ENCODE peak calls at places on chromosome 7, in eight cellular contexts. One of them, this sample, is unnamed.
A peak's percentile ranks its signal among the peaks of the same experiment; 100 is the strongest.

GRCh38 chr7:15686209-15686956 is at the start of gene MEOX2:
- DNase-seq in tibial nerve: peak; percentile 80
- DNase-seq in uterus: peak; percentile 69
- DNase-seq in right atrium auricular region: peak; percentile 85
- DNase-seq in thoracic aorta: no peak
- DNase-seq in psoas muscle: peak; percentile 85
- DNase-seq in GM23338: peak; percentile 63
- DNase-seq in neuronal stem cell: peak; percentile 44
- DNase-seq in this sample: peak; percentile 28

GRCh38 chr7:91436655-91437054 is 172.4 kb downstream of the FZD1 start:
- DNase-seq in GM23338: peak; percentile 8
- DNase-seq in right atrium auricular region: no peak
- DNase-seq in neuronal stem cell: no peak
- DNase-seq in psoas muscle: no peak
- DNase-seq in tibial nerve: no peak
- DNase-seq in uterus: no peak
- DNase-seq in thoracic aorta: no peak
- DNase-seq in this sample: no peak

GRCh38 chr7:44279286-44279685 is 46.1 kb downstream of the CAMK2B start:
- DNase-seq in GM23338: no peak
- DNase-seq in thoracic aorta: no peak
- DNase-seq in tibial nerve: no peak
- DNase-seq in uterus: peak; percentile 1
- DNase-seq in psoas muscle: peak; percentile 1
- DNase-seq in neuronal stem cell: no peak
- DNase-seq in right atrium auricular region: no peak
- DNase-seq in this sample: peak; percentile 13

GRCh38 chr7:5780801-5781496 is 514 bp downstream of the RNF216 start:
- DNase-seq in tibial nerve: peak; percentile 15
- DNase-seq in right atrium auricular region: peak; percentile 60
- DNase-seq in psoas muscle: peak; percentile 65
- DNase-seq in neuronal stem cell: peak; percentile 5
- DNase-seq in GM23338: peak; percentile 37
- DNase-seq in uterus: no peak
- DNase-seq in thoracic aorta: no peak
- DNase-seq in this sample: peak; percentile 71

GRCh38 chr7:140904081-140904480 is 20.6 kb downstream of the BRAF start:
- DNase-seq in right atrium auricular region: no peak
- DNase-seq in psoas muscle: no peak
- DNase-seq in tibial nerve: no peak
- DNase-seq in neuronal stem cell: no peak
- DNase-seq in uterus: no peak
- DNase-seq in GM23338: no peak
- DNase-seq in thoracic aorta: no peak
- DNase-seq in this sample: no peak

GRCh38 chr7:155815332-155816191 is 3.3 kb upstream of the SHH start:
- DNase-seq in thoracic aorta: no peak
- DNase-seq in right atrium auricular region: no peak
- DNase-seq in GM23338: peak; percentile 87
- DNase-seq in neuronal stem cell: no peak
- DNase-seq in psoas muscle: no peak
- DNase-seq in uterus: no peak
- DNase-seq in tibial nerve: no peak
- DNase-seq in this sample: no peak

GRCh38 chr7:112254709-112255387 is 48.4 kb downstream of the ZNF277 start:
- DNase-seq in neuronal stem cell: no peak
- DNase-seq in psoas muscle: no peak
- DNase-seq in GM23338: no peak
- DNase-seq in uterus: no peak
- DNase-seq in thoracic aorta: no peak
- DNase-seq in right atrium auricular region: no peak
- DNase-seq in tibial nerve: no peak
- DNase-seq in this sample: no peak

GRCh38 chr7:99737726-99738125 is 2.7 kb upstream of the CYP3A7 start:
- DNase-seq in tibial nerve: no peak
- DNase-seq in neuronal stem cell: no peak
- DNase-seq in psoas muscle: no peak
- DNase-seq in thoracic aorta: no peak
- DNase-seq in uterus: no peak
- DNase-seq in right atrium auricular region: no peak
- DNase-seq in GM23338: no peak
- DNase-seq in this sample: no peak

GRCh38 chr7:105131890-105132289 is 117.9 kb downstream of the KMT2E start:
- DNase-seq in neuronal stem cell: no peak
- DNase-seq in tibial nerve: no peak
- DNase-seq in thoracic aorta: no peak
- DNase-seq in psoas muscle: no peak
- DNase-seq in right atrium auricular region: no peak
- DNase-seq in uterus: no peak
- DNase-seq in GM23338: no peak
- DNase-seq in this sample: no peak

GRCh38 chr7:70098133-70098561 is 499.9 kb downstream of the AUTS2 start:
- DNase-seq in GM23338: no peak
- DNase-seq in uterus: no peak
- DNase-seq in thoracic aorta: no peak
- DNase-seq in psoas muscle: no peak
- DNase-seq in right atrium auricular region: no peak
- DNase-seq in tibial nerve: no peak
- DNase-seq in neuronal stem cell: no peak
- DNase-seq in this sample: no peak

GRCh38 chr7:139060838-139061237 is 25.0 kb upstream of the ZC3HAV1L start:
- DNase-seq in psoas muscle: no peak
- DNase-seq in thoracic aorta: no peak
- DNase-seq in tibial nerve: no peak
- DNase-seq in GM23338: no peak
- DNase-seq in right atrium auricular region: no peak
- DNase-seq in uterus: no peak
- DNase-seq in neuronal stem cell: no peak
- DNase-seq in this sample: no peak

GRCh38 chr7:2512179-2512644 is 7.4 kb upstream of the LFNG start:
- DNase-seq in tibial nerve: no peak
- DNase-seq in psoas muscle: no peak
- DNase-seq in neuronal stem cell: no peak
- DNase-seq in GM23338: no peak
- DNase-seq in thoracic aorta: no peak
- DNase-seq in uterus: no peak
- DNase-seq in right atrium auricular region: no peak
- DNase-seq in this sample: no peak

GRCh38 chr7:148385009-148385682 is 205.4 kb upstream of the C7orf33 start:
- DNase-seq in psoas muscle: no peak
- DNase-seq in uterus: no peak
- DNase-seq in right atrium auricular region: no peak
- DNase-seq in GM23338: peak; percentile 8
- DNase-seq in thoracic aorta: no peak
- DNase-seq in neuronal stem cell: peak; percentile 27
- DNase-seq in tibial nerve: no peak
- DNase-seq in this sample: no peak

DNA sequence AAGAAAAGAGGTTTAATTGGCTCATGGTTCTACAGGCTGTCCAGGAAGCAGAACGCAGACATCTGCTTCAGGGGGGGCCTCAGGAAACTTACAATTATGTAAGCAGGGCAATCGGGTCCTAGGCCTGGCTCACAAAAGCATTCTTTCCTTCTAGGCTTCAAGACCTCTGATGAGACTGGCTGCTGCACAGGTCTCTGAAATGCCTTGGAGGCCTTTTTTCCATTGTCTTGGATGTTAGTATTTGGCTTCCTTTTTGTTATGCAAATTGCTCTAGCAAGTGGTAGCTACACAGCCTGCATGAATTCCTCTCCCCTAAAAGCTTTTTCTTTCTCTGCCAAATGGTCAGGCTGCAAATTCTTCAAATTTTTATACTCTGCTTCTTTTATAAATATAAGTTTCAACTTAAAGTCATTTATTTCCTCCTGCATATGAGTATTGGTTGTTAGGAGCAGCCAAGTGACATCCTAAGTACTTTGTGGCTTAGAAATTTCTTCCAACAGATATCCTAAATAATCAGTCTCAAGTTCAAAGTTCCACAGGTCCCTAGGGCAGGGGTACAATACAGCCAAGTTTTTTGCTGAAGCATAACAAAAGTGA is 83.1 kb upstream of the SEMA3A start:
- DNase-seq in neuronal stem cell: peak; percentile 77
- DNase-seq in psoas muscle: no peak
- DNase-seq in right atrium auricular region: no peak
- DNase-seq in GM23338: peak; percentile 99
- DNase-seq in tibial nerve: no peak
- DNase-seq in uterus: no peak
- DNase-seq in thoracic aorta: no peak
- DNase-seq in this sample: no peak
- H3K27ac ChIP-seq in neuronal stem cell: peak overlapping the region; percentile 58
- H3K27ac ChIP-seq in psoas muscle: no peak overlapping the region
- H3K27ac ChIP-seq in right atrium auricular region: no peak overlapping the region
- H3K27ac ChIP-seq in GM23338: peak overlapping the region; percentile 78
- H3K27ac ChIP-seq in tibial nerve: no peak overlapping the region
- H3K27ac ChIP-seq in uterus: no peak overlapping the region
- H3K27ac ChIP-seq in thoracic aorta: no peak overlapping the region
- H3K27ac ChIP-seq in this sample: no peak overlapping the region

DNA sequence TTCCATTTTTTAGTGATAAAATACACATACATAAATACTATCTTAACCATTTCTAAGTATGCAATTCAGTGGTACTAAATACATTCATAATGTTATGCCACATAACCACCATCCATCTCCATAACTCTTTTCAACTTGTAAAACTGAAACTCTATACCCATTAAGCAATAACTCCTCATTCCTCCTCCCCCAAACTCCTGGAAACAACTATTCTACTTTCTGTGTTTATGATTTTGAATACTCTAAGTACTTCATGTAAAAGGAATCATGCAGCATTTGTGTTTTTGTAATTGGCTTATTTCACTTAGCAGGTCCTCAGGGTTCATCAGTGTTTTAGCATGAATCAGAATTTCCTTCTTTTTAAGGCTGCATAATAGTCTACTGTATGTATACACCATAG is 131.8 kb downstream of the TES start:
- DNase-seq in right atrium auricular region: no peak
- DNase-seq in GM23338: no peak
- DNase-seq in uterus: no peak
- DNase-seq in tibial nerve: no peak
- DNase-seq in thoracic aorta: no peak
- DNase-seq in neuronal stem cell: no peak
- DNase-seq in psoas muscle: no peak
- DNase-seq in this sample: no peak
- H3K27ac ChIP-seq in right atrium auricular region: no peak overlapping the region
- H3K27ac ChIP-seq in GM23338: no peak overlapping the region
- H3K27ac ChIP-seq in uterus: peak overlapping the region; percentile 73
- H3K27ac ChIP-seq in tibial nerve: no peak overlapping the region
- H3K27ac ChIP-seq in thoracic aorta: no peak overlapping the region
- H3K27ac ChIP-seq in neuronal stem cell: no peak overlapping the region
- H3K27ac ChIP-seq in psoas muscle: no peak overlapping the region
- H3K27ac ChIP-seq in this sample: no peak overlapping the region

DNA sequence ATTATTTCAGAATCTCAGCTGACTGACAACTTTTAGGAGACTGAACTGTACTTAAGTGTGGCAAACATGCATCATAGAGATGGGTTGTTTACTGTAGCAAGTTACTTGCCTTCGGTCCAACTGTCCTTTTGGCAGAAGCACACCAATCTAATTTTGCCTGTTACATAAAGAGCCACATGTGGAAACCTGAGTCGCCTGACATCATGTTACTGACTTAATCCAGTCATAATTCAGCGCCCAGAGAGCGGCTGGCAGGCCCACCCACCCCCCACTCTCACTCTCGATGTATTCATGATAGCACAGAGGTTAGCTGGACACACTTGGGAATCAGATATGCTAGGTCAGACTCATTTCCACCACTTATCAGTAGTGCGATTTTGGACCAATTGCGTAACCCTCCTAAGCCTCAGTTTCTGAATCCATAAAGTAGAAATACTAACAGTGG is 57.3 kb upstream of the CAPZA2 start:
- DNase-seq in psoas muscle: no peak
- DNase-seq in GM23338: no peak
- DNase-seq in tibial nerve: peak; percentile 50
- DNase-seq in neuronal stem cell: no peak
- DNase-seq in right atrium auricular region: peak; percentile 62
- DNase-seq in thoracic aorta: no peak
- DNase-seq in uterus: no peak
- DNase-seq in this sample: no peak
- H3K27ac ChIP-seq in psoas muscle: peak overlapping the region; percentile 86
- H3K27ac ChIP-seq in GM23338: no peak overlapping the region
- H3K27ac ChIP-seq in tibial nerve: peak overlapping the region; percentile 76
- H3K27ac ChIP-seq in neuronal stem cell: no peak overlapping the region
- H3K27ac ChIP-seq in right atrium auricular region: peak overlapping the region; percentile 69
- H3K27ac ChIP-seq in thoracic aorta: no peak overlapping the region
- H3K27ac ChIP-seq in uterus: no peak overlapping the region
- H3K27ac ChIP-seq in this sample: no peak overlapping the region

GRCh38 chr7:158423190-158423555 is 164.4 kb downstream of the PTPRN2 start:
- DNase-seq in thoracic aorta: no peak
- DNase-seq in uterus: no peak
- DNase-seq in psoas muscle: no peak
- DNase-seq in neuronal stem cell: no peak
- DNase-seq in GM23338: no peak
- DNase-seq in tibial nerve: no peak
- DNase-seq in right atrium auricular region: no peak
- DNase-seq in this sample: no peak

GRCh38 chr7:158421394-158421793 is 166.2 kb downstream of the PTPRN2 start:
- DNase-seq in tibial nerve: no peak
- DNase-seq in psoas muscle: no peak
- DNase-seq in thoracic aorta: no peak
- DNase-seq in right atrium auricular region: no peak
- DNase-seq in neuronal stem cell: no peak
- DNase-seq in GM23338: no peak
- DNase-seq in uterus: no peak
- DNase-seq in this sample: no peak

GRCh38 chr7:158424011-158424410 is 163.6 kb downstream of the PTPRN2 start:
- DNase-seq in neuronal stem cell: no peak
- DNase-seq in psoas muscle: no peak
- DNase-seq in tibial nerve: no peak
- DNase-seq in GM23338: no peak
- DNase-seq in uterus: no peak
- DNase-seq in thoracic aorta: no peak
- DNase-seq in right atrium auricular region: no peak
- DNase-seq in this sample: no peak

GRCh38 chr7:158424531-158424930 is 163.1 kb downstream of the PTPRN2 start:
- DNase-seq in tibial nerve: no peak
- DNase-seq in psoas muscle: no peak
- DNase-seq in neuronal stem cell: no peak
- DNase-seq in GM23338: no peak
- DNase-seq in right atrium auricular region: no peak
- DNase-seq in uterus: no peak
- DNase-seq in thoracic aorta: no peak
- DNase-seq in this sample: no peak

DNA sequence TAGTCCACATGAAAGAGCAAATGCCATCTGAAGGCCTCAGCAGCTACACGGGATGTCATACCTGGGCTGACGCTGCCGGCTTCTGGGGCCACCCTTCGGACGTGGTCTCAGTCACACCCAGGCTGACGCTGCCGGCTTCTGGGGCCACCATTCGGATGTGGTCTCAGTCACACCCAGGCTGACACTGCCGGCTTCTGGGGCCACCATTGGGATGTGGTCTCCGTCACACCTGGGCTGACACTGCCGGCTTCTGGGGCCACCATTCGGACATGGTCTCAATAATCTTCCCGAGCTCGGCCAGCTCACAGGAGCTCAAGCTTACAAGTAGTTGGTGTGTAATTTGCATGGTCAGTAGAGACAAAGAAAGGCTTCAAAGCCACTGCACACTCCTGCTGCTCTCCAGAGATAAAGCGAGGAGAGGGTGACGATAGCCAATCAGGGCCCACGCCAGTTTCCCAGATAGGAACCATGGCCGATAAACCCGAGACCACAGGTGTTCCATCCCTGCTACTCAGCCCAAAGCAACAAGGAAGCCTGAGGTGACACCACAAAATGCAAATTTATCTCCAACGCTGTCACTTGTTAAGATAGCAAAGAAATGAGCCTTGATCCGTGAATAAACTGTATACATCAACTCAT is 165.0 kb downstream of the PTPRN2 start:
- DNase-seq in GM23338: no peak
- DNase-seq in neuronal stem cell: no peak
- DNase-seq in right atrium auricular region: no peak
- DNase-seq in psoas muscle: no peak
- DNase-seq in uterus: no peak
- DNase-seq in tibial nerve: no peak
- DNase-seq in thoracic aorta: no peak
- DNase-seq in this sample: no peak
- H3K27ac ChIP-seq in GM23338: no peak overlapping the region
- H3K27ac ChIP-seq in neuronal stem cell: no peak overlapping the region
- H3K27ac ChIP-seq in right atrium auricular region: no peak overlapping the region
- H3K27ac ChIP-seq in psoas muscle: no peak overlapping the region
- H3K27ac ChIP-seq in uterus: no peak overlapping the region
- H3K27ac ChIP-seq in tibial nerve: no peak overlapping the region
- H3K27ac ChIP-seq in thoracic aorta: no peak overlapping the region
- H3K27ac ChIP-seq in this sample: no peak overlapping the region